ENCODE peak calls at places on chromosomes 7 and 10, in seven cellular contexts. C, A, G, J, Z, R and B are unnamed samples.

GRCh38 chr7:40966693-40967092 is 736.2 kb downstream of the INHBA start:
- DNase-seq in G (no peak), C (no peak), J (no peak), A (no peak), Z (no peak), R (no peak), B (no peak)

GRCh38 chr7:18570441-18570840 is 74.9 kb downstream of the HDAC9 start:
- DNase-seq in J (no peak), A (no peak), G (no peak), R (no peak), Z (no peak), C (no peak), B (no peak)

GRCh38 chr10:91689731-91690168 is 56.9 kb upstream of the PPP1R3C start:
- DNase-seq in A (peak; percentile 29), C (no peak), Z (no peak), J (no peak), G (no peak), R (no peak), B (peak; percentile 64)

GRCh38 chr7:30764030-30764991 is 6.9 kb upstream of the MINDY4 start:
- DNase-seq in C (no peak), R (no peak), J (no peak), G (peak; percentile 41), A (peak; percentile 23), Z (no peak), B (peak; percentile 17)

GRCh38 chr10:7260412-7260900 is 150.4 kb downstream of the SFMBT2 start:
- DNase-seq in J (peak; percentile 79), R (peak; percentile 15), Z (no peak), C (peak; percentile 93), A (no peak), G (peak; percentile 45), B (peak; percentile 44)

GRCh38 chr7:67856046-67856445 is 859.4 kb downstream of the TYW1 start:
- DNase-seq in R (no peak), A (no peak), C (no peak), G (no peak), Z (no peak), J (no peak), B (no peak)

GRCh38 chr7:118662266-118662665 is 437.8 kb downstream of the ANKRD7 start:
- DNase-seq in A (no peak), G (no peak), J (no peak), Z (no peak), C (no peak), R (no peak), B (no peak)

GRCh38 chr7:33185786-33186185 is 56.4 kb downstream of the BBS9 start:
- DNase-seq in A (peak; percentile 62), C (peak; percentile 60), Z (peak; percentile 9), R (peak; percentile 54), G (peak; percentile 46), J (peak; percentile 50), B (peak; percentile 38)

GRCh38 chr7:41817386-41817785 is 114.5 kb upstream of the INHBA start:
- DNase-seq in A (peak; percentile 64), J (no peak), Z (no peak), G (peak; percentile 70), C (no peak), R (no peak), B (no peak)

GRCh38 chr7:46752881-46753366 is 829.0 kb downstream of the TNS3 start:
- DNase-seq in G (peak; percentile 49), A (peak; percentile 83), R (peak; percentile 54), J (peak; percentile 72), Z (no peak), C (no peak), B (peak; percentile 87)

GRCh38 chr10:80567292-80567691 is 29.6 kb downstream of the SH2D4B start:
- DNase-seq in A (no peak), C (no peak), G (no peak), R (no peak), J (no peak), Z (no peak), B (no peak)

GRCh38 chr10:82492647-82493046 is 617.7 kb downstream of the NRG3 start:
- DNase-seq in R (no peak), A (no peak), C (no peak), Z (no peak), J (no peak), G (no peak), B (no peak)

GRCh38 chr7:88835147-88835728 is 39.7 kb upstream of the TEX47 start:
- DNase-seq in Z (peak; percentile 5), A (no peak), R (peak; percentile 48), J (no peak), C (peak; percentile 39), G (peak; percentile 1), B (peak; percentile 1)

GRCh38 chr10:130500251-130501000 is 364.2 kb downstream of the GLRX3 start:
- DNase-seq in A (no peak), J (no peak), Z (no peak), R (no peak), G (no peak), C (no peak), B (no peak)

GRCh38 chr7:158281441-158281840 is 306.2 kb downstream of the PTPRN2 start:
- DNase-seq in A (no peak), G (no peak), R (no peak), C (no peak), J (no peak), Z (no peak), B (no peak)

GRCh38 chr10:29309465-29309864 is 20.6 kb downstream of the LYZL1 start:
- DNase-seq in J (no peak), C (no peak), R (no peak), Z (no peak), G (no peak), A (no peak), B (no peak)

GRCh38 chr10:26931223-26931622 is 70.5 kb upstream of the ABI1 start:
- DNase-seq in A (no peak), J (no peak), R (peak; percentile 4), Z (no peak), C (no peak), G (no peak), B (no peak)

GRCh38 chr10:2949948-2950354 is 117.4 kb upstream of the PFKP start:
- DNase-seq in J (no peak), A (peak; percentile 16), C (no peak), Z (no peak), R (peak; percentile 56), G (no peak), B (no peak)

GRCh38 chr7:146090023-146090645 is 26.5 kb upstream of the CNTNAP2 start:
- DNase-seq in C (peak; percentile 43), Z (peak; percentile 56), A (no peak), G (no peak), R (peak; percentile 67), J (peak; percentile 3), B (peak; percentile 10)

GRCh38 chr7:71776726-71777125 is 635.4 kb downstream of the CALN1 start:
- DNase-seq in A (no peak), C (no peak), G (no peak), R (no peak), Z (no peak), J (no peak), B (no peak)

GRCh38 chr10:13672505-13672904 is 85.7 kb downstream of the PRPF18 start:
- DNase-seq in R (no peak), A (no peak), J (no peak), G (no peak), C (no peak), Z (no peak), B (no peak)

GRCh38 chr7:6394114-6394513 is 53.6 kb downstream of the DAGLB start:
- DNase-seq in R (no peak), G (no peak), J (no peak), C (no peak), A (no peak), Z (no peak), B (no peak)

GRCh38 chr10:45557275-45557905 is 115.2 kb downstream of the ZFAND4 start:
- DNase-seq in R (no peak), G (peak; percentile 33), A (no peak), C (no peak), Z (no peak), J (no peak), B (no peak)

GRCh38 chr7:99953649-99954048 is 22.2 kb downstream of the AZGP1 start:
- DNase-seq in G (no peak), R (peak; percentile 62), Z (no peak), A (peak; percentile 18), C (no peak), J (no peak), B (peak; percentile 27)

GRCh38 chr10:29865700-29866355 is 193.6 kb downstream of the JCAD start:
- DNase-seq in R (no peak), J (no peak), A (no peak), Z (no peak), C (no peak), G (no peak), B (no peak)

GRCh38 chr10:34434119-34434594 is 380.9 kb downstream of the PARD3 start:
- DNase-seq in J (peak; percentile 51), R (no peak), G (peak; percentile 72), A (peak; percentile 81), Z (no peak), C (no peak), B (peak; percentile 35)

GRCh38 chr10:75939541-75939940 is 508.1 kb downstream of the LRMDA start:
- DNase-seq in Z (no peak), J (no peak), C (no peak), A (no peak), R (no peak), G (no peak), B (no peak)

GRCh38 chr10:34171957-34172527 is 643.1 kb downstream of the PARD3 start:
- DNase-seq in R (no peak), G (no peak), A (no peak), C (no peak), J (no peak), Z (no peak), B (peak; percentile 73)

GRCh38 chr7:22561356-22561755 is 61.4 kb upstream of the STEAP1B start:
- DNase-seq in Z (no peak), J (peak; percentile 82), A (peak; percentile 100), R (peak; percentile 28), C (no peak), G (peak; percentile 99), B (peak; percentile 99)

GRCh38 chr10:124087672-124088634 is 5.4 kb downstream of the CHST15 start:
- DNase-seq in G (no peak), J (no peak), Z (peak; percentile 45), A (peak; percentile 71), C (no peak), R (peak; percentile 25), B (no peak)

GRCh38 chr10:118287076-118287806 is 54.9 kb downstream of the FAM204A start:
- DNase-seq in R (no peak), C (no peak), G (no peak), J (no peak), A (no peak), Z (no peak), B (no peak)